ENCODE peak calls at places on chromosomes 12 and 14, in five cellular contexts. One of them, this sample, is unnamed.

GRCh38 chr12:52036587-52037171 is 14.6 kb upstream of the NR4A1 start:
- DNase-seq in tibial artery: peak
- DNase-seq in HepG2: no peak
- DNase-seq in dorsolateral prefrontal cortex: peak
- DNase-seq in psoas muscle: peak
- DNase-seq in this sample: no peak

GRCh38 chr14:104797112-104798044 is 1.8 kb upstream of the AKT1 start:
- DNase-seq in psoas muscle: no peak
- DNase-seq in tibial artery: no peak
- DNase-seq in HepG2: peak
- DNase-seq in dorsolateral prefrontal cortex: no peak
- DNase-seq in this sample: no peak

GRCh38 chr12:91127296-91127695 is 16.0 kb upstream of the LUM start:
- DNase-seq in psoas muscle: no peak
- DNase-seq in tibial artery: no peak
- DNase-seq in dorsolateral prefrontal cortex: no peak
- DNase-seq in HepG2: no peak
- DNase-seq in this sample: no peak

GRCh38 chr12:110424237-110424636 is 20.7 kb upstream of the ANAPC7 start:
- DNase-seq in psoas muscle: no peak
- DNase-seq in HepG2: no peak
- DNase-seq in dorsolateral prefrontal cortex: no peak
- DNase-seq in tibial artery: no peak
- DNase-seq in this sample: no peak

GRCh38 chr14:57889245-57889644 is 23.4 kb upstream of the SLC35F4 start:
- DNase-seq in tibial artery: peak
- DNase-seq in dorsolateral prefrontal cortex: peak
- DNase-seq in psoas muscle: no peak
- DNase-seq in HepG2: no peak
- DNase-seq in this sample: no peak

GRCh38 chr12:19597304-19598066 is 158.2 kb downstream of the AEBP2 start:
- DNase-seq in psoas muscle: no peak
- DNase-seq in dorsolateral prefrontal cortex: no peak
- DNase-seq in tibial artery: no peak
- DNase-seq in HepG2: no peak
- DNase-seq in this sample: no peak

GRCh38 chr14:106831322-106831720 is 1304.9 kb downstream of the TMEM121 start:
- DNase-seq in psoas muscle: no peak
- DNase-seq in dorsolateral prefrontal cortex: no peak
- DNase-seq in HepG2: peak
- DNase-seq in tibial artery: no peak
- DNase-seq in this sample: no peak

GRCh38 chr12:10381912-10382628 is 7.8 kb downstream of the KLRK1 start:
- DNase-seq in tibial artery: no peak
- DNase-seq in HepG2: no peak
- DNase-seq in psoas muscle: no peak
- DNase-seq in dorsolateral prefrontal cortex: no peak
- DNase-seq in this sample: no peak

GRCh38 chr14:67517083-67517482 is 16.0 kb upstream of the PLEKHH1 start:
- DNase-seq in tibial artery: no peak
- DNase-seq in psoas muscle: no peak
- DNase-seq in dorsolateral prefrontal cortex: peak
- DNase-seq in HepG2: no peak
- DNase-seq in this sample: no peak

GRCh38 chr14:50527970-50528369 is 4.4 kb downstream of the MAP4K5 start:
- DNase-seq in psoas muscle: no peak
- DNase-seq in HepG2: no peak
- DNase-seq in tibial artery: no peak
- DNase-seq in dorsolateral prefrontal cortex: no peak
- DNase-seq in this sample: no peak

GRCh38 chr14:71855399-71856036 is 76.7 kb upstream of the RGS6 start:
- DNase-seq in dorsolateral prefrontal cortex: peak
- DNase-seq in psoas muscle: peak
- DNase-seq in HepG2: peak
- DNase-seq in tibial artery: peak
- DNase-seq in this sample: peak

GRCh38 chr14:80930095-80930494 is 11.4 kb downstream of the CEP128 start:
- DNase-seq in HepG2: no peak
- DNase-seq in tibial artery: no peak
- DNase-seq in psoas muscle: no peak
- DNase-seq in dorsolateral prefrontal cortex: no peak
- DNase-seq in this sample: no peak

GRCh38 chr14:99380991-99381687 is 99.5 kb downstream of the SETD3 start:
- DNase-seq in tibial artery: no peak
- DNase-seq in psoas muscle: no peak
- DNase-seq in HepG2: no peak
- DNase-seq in dorsolateral prefrontal cortex: no peak
- DNase-seq in this sample: no peak

GRCh38 chr14:77722301-77722700 is 14.4 kb downstream of the SLIRP start:
- DNase-seq in dorsolateral prefrontal cortex: no peak
- DNase-seq in psoas muscle: no peak
- DNase-seq in HepG2: no peak
- DNase-seq in tibial artery: no peak
- DNase-seq in this sample: no peak

GRCh38 chr14:68199465-68200145 is 380.0 kb downstream of the RAD51B start:
- DNase-seq in HepG2: no peak
- DNase-seq in tibial artery: peak
- DNase-seq in psoas muscle: no peak
- DNase-seq in dorsolateral prefrontal cortex: no peak
- DNase-seq in this sample: no peak

GRCh38 chr12:114655934-114656697 is 27.9 kb downstream of the TBX3 start:
- DNase-seq in psoas muscle: no peak
- DNase-seq in dorsolateral prefrontal cortex: no peak
- DNase-seq in tibial artery: no peak
- DNase-seq in HepG2: peak
- DNase-seq in this sample: peak

GRCh38 chr12:92356405-92356804 is 210.8 kb upstream of the BTG1 start:
- DNase-seq in dorsolateral prefrontal cortex: no peak
- DNase-seq in psoas muscle: no peak
- DNase-seq in HepG2: no peak
- DNase-seq in tibial artery: no peak
- DNase-seq in this sample: no peak

GRCh38 chr12:53252349-53252916 is 15.7 kb upstream of the ESPL1 start:
- DNase-seq in dorsolateral prefrontal cortex: no peak
- DNase-seq in HepG2: no peak
- DNase-seq in tibial artery: no peak
- DNase-seq in psoas muscle: no peak
- DNase-seq in this sample: no peak

GRCh38 chr14:100691395-100692025 is 35.2 kb upstream of the DLK1 start:
- DNase-seq in dorsolateral prefrontal cortex: no peak
- DNase-seq in psoas muscle: no peak
- DNase-seq in HepG2: no peak
- DNase-seq in tibial artery: no peak
- DNase-seq in this sample: no peak

GRCh38 chr14:68854421-68854820 is 61.6 kb upstream of the ZFP36L1 start:
- DNase-seq in tibial artery: no peak
- DNase-seq in psoas muscle: no peak
- DNase-seq in HepG2: no peak
- DNase-seq in dorsolateral prefrontal cortex: no peak
- DNase-seq in this sample: no peak

GRCh38 chr12:32535260-32535999 is 136.1 kb downstream of the FGD4 start:
- DNase-seq in dorsolateral prefrontal cortex: peak
- DNase-seq in tibial artery: peak
- DNase-seq in psoas muscle: peak
- DNase-seq in HepG2: peak
- DNase-seq in this sample: no peak

GRCh38 chr12:69510176-69510827 is 40.1 kb downstream of the FRS2 start:
- DNase-seq in dorsolateral prefrontal cortex: no peak
- DNase-seq in psoas muscle: no peak
- DNase-seq in HepG2: no peak
- DNase-seq in tibial artery: no peak
- DNase-seq in this sample: no peak

GRCh38 chr14:92386637-92387036 is 63.7 kb downstream of the SLC24A4 start:
- DNase-seq in tibial artery: no peak
- DNase-seq in HepG2: peak
- DNase-seq in psoas muscle: no peak
- DNase-seq in dorsolateral prefrontal cortex: no peak
- DNase-seq in this sample: no peak

GRCh38 chr12:32331133-32331532 is 68.2 kb upstream of the FGD4 start:
- DNase-seq in dorsolateral prefrontal cortex: no peak
- DNase-seq in psoas muscle: no peak
- DNase-seq in HepG2: peak
- DNase-seq in tibial artery: no peak
- DNase-seq in this sample: peak

DNA sequence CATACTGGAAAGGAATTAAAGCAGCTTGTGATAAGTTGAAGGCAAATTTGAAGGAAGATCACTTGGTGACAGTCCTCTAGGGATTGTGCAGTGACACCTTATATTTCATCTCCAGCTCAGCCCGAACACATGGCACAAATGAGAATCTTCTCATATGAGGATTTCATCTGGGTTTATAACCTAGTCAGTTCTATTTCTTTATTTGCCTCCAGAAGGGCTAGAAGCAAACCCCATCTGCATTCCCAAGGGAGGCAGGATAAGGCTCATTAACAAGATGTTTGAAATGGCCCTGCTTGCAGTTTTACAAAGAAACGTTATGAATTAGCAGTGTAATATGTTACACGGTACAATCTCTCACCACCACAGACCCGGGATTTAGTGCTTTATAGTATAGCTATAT is 90.7 kb upstream of the KRR1 start:
- DNase-seq in dorsolateral prefrontal cortex: no peak
- DNase-seq in psoas muscle: no peak
- DNase-seq in tibial artery: no peak
- DNase-seq in HepG2: no peak
- DNase-seq in this sample: no peak
- H3K4me3 ChIP-seq in dorsolateral prefrontal cortex: no peak
- H3K4me3 ChIP-seq in psoas muscle: no peak
- H3K4me3 ChIP-seq in tibial artery: no peak
- H3K4me3 ChIP-seq in HepG2: no peak
- H3K4me3 ChIP-seq in this sample: no peak

GRCh38 chr12:9037431-9037830 is 48.1 kb downstream of the KLRG1 start:
- DNase-seq in HepG2: no peak
- DNase-seq in tibial artery: no peak
- DNase-seq in psoas muscle: no peak
- DNase-seq in dorsolateral prefrontal cortex: no peak
- DNase-seq in this sample: no peak
- H3K27ac ChIP-seq in HepG2: no peak
- H3K27ac ChIP-seq in tibial artery: no peak
- H3K27ac ChIP-seq in psoas muscle: no peak
- H3K27ac ChIP-seq in dorsolateral prefrontal cortex: no peak
- H3K27ac ChIP-seq in this sample: no peak

GRCh38 chr12:71297930-71298329 is 140.1 kb upstream of the TSPAN8 start:
- DNase-seq in HepG2: no peak
- DNase-seq in psoas muscle: no peak
- DNase-seq in dorsolateral prefrontal cortex: no peak
- DNase-seq in tibial artery: no peak
- DNase-seq in this sample: no peak
- TF ChIP-seq CTCF in HepG2: no peak
- TF ChIP-seq CTCF in psoas muscle: no peak
- TF ChIP-seq CTCF in dorsolateral prefrontal cortex: no peak
- TF ChIP-seq CTCF in tibial artery: no peak
- TF ChIP-seq CTCF in this sample: no peak

DNA sequence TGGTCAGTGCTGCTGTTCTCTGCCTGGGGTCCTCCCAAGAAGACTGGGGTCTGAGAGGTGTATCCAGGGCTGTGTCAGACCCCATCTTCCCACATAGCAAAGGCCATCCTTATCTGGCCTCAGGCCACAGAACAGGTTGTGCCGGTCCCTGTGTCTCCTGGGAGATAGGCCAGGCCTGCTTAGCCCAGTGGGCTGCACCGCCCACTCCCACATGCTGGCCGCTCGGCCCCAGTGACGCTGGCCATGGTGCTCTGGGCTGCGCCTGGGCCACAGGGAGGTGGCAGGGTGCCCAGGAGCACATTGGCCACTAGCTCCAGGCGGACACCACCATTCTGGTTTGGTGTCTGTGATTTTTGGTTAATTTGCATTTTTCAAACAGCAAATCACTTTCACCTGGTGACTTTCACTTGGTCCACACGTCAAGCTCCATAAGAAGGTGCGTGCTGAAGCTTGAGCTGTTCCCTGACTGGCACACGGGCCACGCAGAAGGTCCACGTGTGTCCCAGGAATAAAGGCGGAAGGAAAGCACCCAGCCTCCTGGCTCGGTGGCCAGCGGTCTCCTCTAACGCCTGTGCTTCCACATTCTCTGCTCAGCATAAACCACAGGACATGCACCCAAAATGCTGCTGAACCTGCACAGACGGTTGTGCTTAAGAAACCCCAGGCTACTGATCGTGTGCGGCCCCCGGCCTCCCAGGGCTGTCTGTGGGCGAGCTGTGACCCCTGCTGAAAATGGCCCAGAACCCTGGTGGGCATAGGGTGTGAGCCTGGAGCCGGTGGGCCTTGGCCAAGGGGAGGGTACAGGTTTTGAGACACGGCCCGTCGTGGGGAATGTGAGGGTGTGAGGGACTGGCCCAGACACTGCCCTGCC is 4.6 kb downstream of the FBRSL1 start:
- DNase-seq in tibial artery: no peak
- DNase-seq in HepG2: no peak
- DNase-seq in dorsolateral prefrontal cortex: no peak
- DNase-seq in psoas muscle: no peak
- DNase-seq in this sample: no peak
- H3K4me3 ChIP-seq in tibial artery: no peak
- H3K4me3 ChIP-seq in HepG2: peak
- H3K4me3 ChIP-seq in dorsolateral prefrontal cortex: no peak
- H3K4me3 ChIP-seq in psoas muscle: peak
- H3K4me3 ChIP-seq in this sample: no peak